ENCODE peak calls at places on chromosome 5, in ten cellular contexts. J, Y, C, B, X, Z, N, S, O and R are unnamed samples.

GRCh38 chr5:178285399-178286225 is 53.0 kb upstream of the PHYKPL start:
- DNase-seq in Y (no peak), Z (no peak), O (no peak), B (no peak), S (no peak), J (no peak), C (no peak), N (no peak), X (peak), R (no peak)

GRCh38 chr5:65125681-65126080 is 356.0 kb downstream of the ADAMTS6 start:
- DNase-seq in B (no peak), Z (no peak), C (no peak), Y (no peak), X (no peak), J (no peak), N (no peak), O (no peak), S (no peak), R (no peak)

GRCh38 chr5:78515665-78516064 is 132.9 kb downstream of the LHFPL2 start:
- DNase-seq in O (no peak), N (no peak), B (peak), S (no peak), Y (no peak), Z (no peak), J (no peak), C (no peak), X (no peak), R (no peak)

GRCh38 chr5:96203761-96204160 is 229.3 kb downstream of the PCSK1 start:
- DNase-seq in C (no peak), S (no peak), X (no peak), Z (no peak), B (no peak), Y (no peak), J (no peak), N (no peak), O (peak), R (no peak)

GRCh38 chr5:163809480-163809879 is 304.1 kb downstream of the MAT2B start:
- DNase-seq in S (no peak), J (no peak), C (no peak), Y (no peak), B (no peak), X (no peak), O (no peak), N (no peak), Z (no peak), R (no peak)

GRCh38 chr5:168301593-168302388 is 10.3 kb downstream of the WWC1 start:
- DNase-seq in S (no peak), N (no peak), Y (no peak), C (no peak), X (no peak), Z (peak), B (no peak), O (no peak), J (no peak), R (no peak)

GRCh38 chr5:111800351-111800750 is 43.4 kb upstream of the NREP start:
- DNase-seq in N (no peak), J (no peak), Z (no peak), Y (no peak), C (no peak), B (no peak), O (no peak), S (no peak), X (no peak), R (no peak)

GRCh38 chr5:159244163-159244562 is 18.9 kb upstream of the UBLCP1 start:
- DNase-seq in Z (no peak), X (no peak), B (no peak), O (no peak), S (no peak), C (no peak), N (no peak), Y (no peak), J (no peak), R (no peak)